ENCODE peak calls at places on chromosomes 1 and 21, in five cellular contexts. Z is bronchial epithelial cell; J is mesendoderm; C is activated CD4-positive, alpha-beta T cell treated with anti-CD3 and anti-CD28 coated beads, Interleukin-2, amount 10 ng/mL, durations not matched to agents 7 days and 5 days; G is NCI-H1417 treated with DMSO at 0.1 percent for 48 hours. L is an unnamed sample.

GRCh38 chr1:70907563-70908310 is 139.9 kb downstream of the PTGER3 start:
- DNase-seq in Z (no peak), J (no peak), C (no peak), G (no peak), L (no peak)

GRCh38 chr1:167781558-167781957 is 59.8 kb downstream of the MPZL1 start:
- DNase-seq in Z (no peak), J (no peak), C (no peak), G (no peak), L (no peak)

GRCh38 chr1:182338806-182339370 is 52.7 kb downstream of the GLUL start:
- DNase-seq in Z (no peak), J (peak), C (no peak), G (no peak), L (no peak)

GRCh38 chr1:25692560-25692959 is 76.0 kb downstream of the MAN1C1 start:
- DNase-seq in Z (no peak), J (peak), C (peak), G (no peak), L (no peak)

GRCh38 chr1:54653036-54653435 is 11.4 kb downstream of the MROH7 start:
- DNase-seq in Z (no peak), J (no peak), C (no peak), G (no peak), L (no peak)

GRCh38 chr1:19661721-19662228 is 2.9 kb upstream of the HTR6 start:
- DNase-seq in Z (peak), J (no peak), C (peak), G (no peak), L (no peak)

GRCh38 chr1:230836347-230836746 is 32.0 kb downstream of the C1orf198 start:
- DNase-seq in Z (no peak), J (no peak), C (no peak), G (no peak), L (no peak)

GRCh38 chr1:66271216-66271903 is 262.6 kb upstream of the SGIP1 start:
- DNase-seq in Z (peak), J (peak), C (peak), G (no peak), L (peak)

GRCh38 chr21:31730687-31731111 is 1.2 kb downstream of the SCAF4 start:
- DNase-seq in Z (no peak), J (peak), C (no peak), G (no peak), L (no peak)

GRCh38 chr1:29249170-29249691 is 12.9 kb downstream of the PTPRU start:
- DNase-seq in Z (peak), J (peak), C (no peak), G (no peak), L (no peak)

GRCh38 chr1:248786106-248786665 is 30.6 kb upstream of the LYPD8 start:
- DNase-seq in Z (no peak), J (no peak), C (no peak), G (no peak), L (no peak)

GRCh38 chr1:18556364-18556763 is 74.3 kb upstream of the PAX7 start:
- DNase-seq in Z (peak), J (peak), C (no peak), G (no peak), L (no peak)

GRCh38 chr1:151277249-151277648 is 4.8 kb upstream of the ZNF687 start:
- DNase-seq in Z (no peak), J (no peak), C (no peak), G (no peak), L (no peak)

GRCh38 chr21:44571296-44571695 is 2.2 kb upstream of the KRTAP10-4 start:
- DNase-seq in Z (no peak), J (no peak), C (no peak), G (no peak), L (no peak)

GRCh38 chr1:168513656-168514404 is 30.0 kb downstream of the XCL2 start:
- DNase-seq in Z (no peak), J (no peak), C (no peak), G (no peak), L (no peak)

GRCh38 chr1:84086189-84086588 is 57.9 kb upstream of the PRKACB start:
- DNase-seq in Z (no peak), J (peak), C (no peak), G (no peak), L (no peak)

GRCh38 chr1:10429868-10430215 is 391 bp upstream of the CENPS start:
- DNase-seq in Z (no peak), J (no peak), C (peak), G (no peak), L (peak)

GRCh38 chr1:241637046-241637590 is 3.1 kb downstream of the CHML start:
- DNase-seq in Z (peak), J (peak), C (no peak), G (no peak), L (no peak)

GRCh38 chr1:23387494-23387893 is 17.9 kb upstream of the ZNF436 start:
- DNase-seq in Z (no peak), J (no peak), C (no peak), G (no peak), L (no peak)

GRCh38 chr1:245197911-245198379 is 43.2 kb downstream of the KIF26B start:
- DNase-seq in Z (peak), J (peak), C (no peak), G (no peak), L (no peak)

GRCh38 chr1:169106921-169107672 is 607 bp downstream of the ATP1B1 start:
- DNase-seq in Z (no peak), J (peak), C (no peak), G (no peak), L (no peak)

GRCh38 chr1:87305762-87306161 is 22.9 kb upstream of the LMO4 start:
- DNase-seq in Z (no peak), J (no peak), C (no peak), G (no peak), L (no peak)

GRCh38 chr1:94686882-94687281 is 133.3 kb upstream of the SLC44A3 start:
- DNase-seq in Z (no peak), J (no peak), C (no peak), G (no peak), L (no peak)

GRCh38 chr1:16249838-16250241 is 12.9 kb upstream of the CPLANE2 start:
- DNase-seq in Z (no peak), J (no peak), C (no peak), G (no peak), L (no peak)

GRCh38 chr1:181558416-181558815 is 75.1 kb downstream of the CACNA1E start:
- DNase-seq in Z (no peak), J (no peak), C (no peak), G (no peak), L (no peak)

GRCh38 chr1:41367102-41367537 is 5.9 kb downstream of the FOXO6 start:
- DNase-seq in Z (no peak), J (no peak), C (no peak), G (no peak), L (no peak)

GRCh38 chr1:184892116-184892515 is 82.2 kb downstream of the NIBAN1 start:
- DNase-seq in Z (peak), J (no peak), C (peak), G (no peak), L (peak)

GRCh38 chr1:109484519-109484975 is 842 bp downstream of the ATXN7L2 start:
- DNase-seq in Z (no peak), J (peak), C (no peak), G (no peak), L (no peak)

GRCh38 chr1:83999316-83999819 is 436 bp upstream of the TTLL7 start:
- DNase-seq in Z (peak), J (peak), C (peak), G (peak), L (no peak)

GRCh38 chr1:121445677-121446076 is 260.9 kb downstream of the SRGAP2C start:
- DNase-seq in Z (no peak), J (no peak), C (no peak), G (no peak), L (no peak)

GRCh38 chr1:116255933-116256649 is 117.0 kb upstream of the ATP1A1 start:
- DNase-seq in Z (no peak), J (no peak), C (no peak), G (no peak), L (no peak)

GRCh38 chr1:203627819-203628184 is 1.2 kb downstream of the ATP2B4 start:
- DNase-seq in Z (peak), J (no peak), C (peak), G (no peak), L (peak)

GRCh38 chr1:57132993-57133614 is 167.3 kb upstream of the C8B start:
- DNase-seq in Z (peak), J (no peak), C (no peak), G (no peak), L (no peak)

GRCh38 chr1:22654692-22655091 is 1.7 kb downstream of the C1QB start:
- DNase-seq in Z (no peak), J (peak), C (no peak), G (no peak), L (no peak)

GRCh38 chr1:44624268-44624901 is 49.9 kb downstream of the TMEM53 start:
- DNase-seq in Z (no peak), J (no peak), C (no peak), G (no peak), L (no peak)

GRCh38 chr1:20903452-20903851 is 116.3 kb upstream of the HP1BP3 start:
- DNase-seq in Z (peak), J (peak), C (no peak), G (no peak), L (no peak)

GRCh38 chr1:64750092-64750491 is 5.2 kb downstream of the RAVER2 start:
- DNase-seq in Z (no peak), J (no peak), C (no peak), G (no peak), L (no peak)

GRCh38 chr1:93080424-93080823 is 1.3 kb downstream of the MTF2 start:
- DNase-seq in Z (peak), J (peak), C (peak), G (no peak), L (no peak)

GRCh38 chr1:20913242-20913641 is 126.1 kb upstream of the HP1BP3 start:
- DNase-seq in Z (no peak), J (no peak), C (no peak), G (no peak), L (no peak)